ENCODE peak calls at places on chromosomes 6 and 20, in six cellular contexts. P is upper lobe of left lung, H is A549, W is HepG2, X is GM12878, O is K562. L is an unnamed sample.
A peak's percentile ranks its signal among the peaks of the same experiment; 100 is the strongest.

GRCh38 chr20:41361757-41362747 is 4.6 kb downstream of the EMILIN3 start:
- ATAC-seq in P (no peak), H (no peak), W (no peak), X (no peak), O (peak; percentile 17), L (no peak)

GRCh38 chr20:34249291-34249690 is 8.1 kb downstream of the ASIP start:
- ATAC-seq in P (peak; percentile 55), H (no peak), W (no peak), X (peak; percentile 96), O (peak; percentile 74), L (no peak)

GRCh38 chr20:46901638-46902037 is 7.0 kb downstream of the EYA2 start:
- ATAC-seq in P (no peak), H (no peak), W (no peak), X (no peak), O (no peak), L (no peak)

GRCh38 chr6:163355471-163355991 is 59.0 kb upstream of the QKI start:
- ATAC-seq in P (peak; percentile 85), H (no peak), W (peak; percentile 52), X (no peak), O (peak; percentile 19), L (peak; percentile 71)

GRCh38 chr20:43973231-43973630 is 58.6 kb downstream of the TOX2 start:
- ATAC-seq in P (no peak), H (no peak), W (no peak), X (no peak), O (no peak), L (no peak)

GRCh38 chr20:53176133-53176532 is 204.0 kb downstream of the TSHZ2 start:
- ATAC-seq in P (no peak), H (no peak), W (no peak), X (no peak), O (no peak), L (no peak)

GRCh38 chr20:50447817-50448216 is 62.4 kb upstream of the PTPN1 start:
- ATAC-seq in P (no peak), H (no peak), W (no peak), X (no peak), O (no peak), L (no peak)

GRCh38 chr6:15305496-15305895 is 59.6 kb downstream of the JARID2 start:
- ATAC-seq in P (no peak), H (no peak), W (no peak), X (peak; percentile 67), O (no peak), L (no peak)

GRCh38 chr6:3392930-3393575 is 63.8 kb downstream of the SLC22A23 start:
- ATAC-seq in P (no peak), H (no peak), W (no peak), X (no peak), O (peak; percentile 90), L (no peak)

GRCh38 chr6:38524436-38525145 is 115.1 kb downstream of the BTBD9 start:
- ATAC-seq in P (no peak), H (no peak), W (no peak), X (peak; percentile 22), O (no peak), L (no peak)

GRCh38 chr6:1139155-1139890 is 172.6 kb upstream of the FOXQ1 start:
- ATAC-seq in P (no peak), H (no peak), W (no peak), X (no peak), O (no peak), L (no peak)

GRCh38 chr6:1137849-1138248 is 174.0 kb upstream of the FOXQ1 start:
- ATAC-seq in P (no peak), H (no peak), W (no peak), X (no peak), O (no peak), L (no peak)

GRCh38 chr6:1136856-1137255 is 175.0 kb upstream of the FOXQ1 start:
- ATAC-seq in P (no peak), H (no peak), W (no peak), X (no peak), O (no peak), L (no peak)

GRCh38 chr6:1135726-1136414 is 176.0 kb upstream of the FOXQ1 start:
- ATAC-seq in P (no peak), H (no peak), W (no peak), X (no peak), O (no peak), L (peak; percentile 29)

GRCh38 chr6:1136415-1136774 is 175.5 kb upstream of the FOXQ1 start:
- ATAC-seq in P (peak; percentile 47), H (no peak), W (no peak), X (no peak), O (no peak), L (peak; percentile 85)
- TF ChIP-seq EP300 in P (no peak), H (no peak), W (no peak), X (no peak), O (no peak), L (no peak)

DNA sequence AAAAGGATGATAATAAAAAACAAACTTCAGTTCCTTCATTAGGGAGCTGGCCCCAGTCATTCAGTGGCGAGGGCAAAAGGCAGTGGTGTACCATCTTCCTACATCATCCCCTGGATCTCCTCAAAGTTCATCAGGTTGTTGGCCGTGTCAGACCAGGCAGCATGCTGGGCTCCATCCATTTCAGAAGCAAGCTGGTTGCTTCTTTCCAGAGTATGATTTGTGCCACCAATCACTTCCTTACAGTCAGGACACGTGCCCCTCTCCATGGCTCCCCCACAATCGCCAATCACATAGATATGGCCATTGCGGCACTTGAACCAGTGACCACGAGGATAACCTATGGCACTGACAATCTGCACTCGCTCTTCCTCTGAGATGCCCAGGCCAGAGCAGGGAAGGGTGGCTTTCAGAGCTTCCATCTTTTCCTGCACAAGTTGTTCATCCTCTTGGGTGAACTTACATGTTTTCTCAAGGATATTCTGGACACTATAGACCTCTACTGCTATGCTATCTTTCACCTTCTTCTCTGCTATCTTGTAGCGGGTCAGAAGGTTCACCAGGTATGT is 28.0 kb downstream of the DDX27 start:
- ATAC-seq in P (no peak), H (no peak), W (no peak), X (no peak), O (no peak), L (no peak)
- H3K27ac ChIP-seq in P (no peak overlapping the region), H (no peak overlapping the region), W (no peak overlapping the region), X (no peak overlapping the region), O (no peak overlapping the region), L (peak overlapping the region; percentile 44)

GRCh38 chr6:69233195-69233524 is 563.6 kb downstream of the LMBRD1 start:
- ATAC-seq in P (no peak), H (no peak), W (peak; percentile 61), X (no peak), O (peak; percentile 21), L (no peak)
- H3K4me3 ChIP-seq in P (no peak overlapping the region), H (no peak overlapping the region), W (no peak overlapping the region), X (no peak overlapping the region), O (no peak overlapping the region), L (no peak overlapping the region)

DNA sequence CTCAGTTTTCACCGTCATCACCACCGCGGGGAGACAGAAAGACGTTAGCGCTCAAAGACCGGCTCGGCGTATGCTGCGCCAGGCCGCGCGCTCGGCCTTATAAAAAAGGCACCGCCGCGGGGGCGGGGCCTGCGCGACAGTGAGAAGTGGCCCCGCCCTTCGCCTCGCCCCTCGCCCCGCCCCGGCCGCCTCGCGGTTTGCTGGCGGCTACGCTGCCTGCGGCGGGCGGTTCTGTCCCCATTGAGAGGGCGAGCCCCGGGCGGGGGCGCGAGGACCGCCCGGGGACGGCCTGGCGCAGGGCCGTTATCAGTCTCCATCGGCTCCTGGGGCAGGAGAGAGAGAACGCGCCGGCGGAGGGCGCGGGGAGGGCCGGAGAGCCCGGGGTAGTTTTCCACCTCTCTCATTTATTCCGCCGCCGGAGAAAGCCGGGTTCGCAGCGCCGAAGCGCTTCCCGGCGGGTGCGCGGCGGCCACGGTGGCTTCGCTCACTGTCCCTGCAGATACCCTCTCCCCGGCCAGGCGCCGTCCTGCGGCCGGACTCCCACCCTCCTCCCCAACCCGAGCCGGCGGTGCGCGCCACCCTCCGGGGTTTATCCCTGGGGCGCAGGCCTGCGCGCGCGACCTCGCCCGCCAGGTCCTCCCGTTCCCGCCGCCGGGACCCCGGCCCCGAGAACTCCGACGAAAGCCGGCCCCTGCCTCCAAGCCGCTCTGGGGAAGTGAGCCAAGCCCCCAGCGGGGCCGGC is 122.5 kb upstream of the SLC2A12 start:
- ATAC-seq in P (peak; percentile 93), H (peak; percentile 82), W (peak; percentile 93), X (peak; percentile 96), O (peak; percentile 96), L (peak; percentile 88)
- TF ChIP-seq EP300 in P (peak; percentile 58), H (no peak), W (no peak), X (no peak), O (peak; percentile 54), L (no peak)

GRCh38 chr20:10646006-10646405 is 27.8 kb downstream of the JAG1 start:
- ATAC-seq in P (no peak), H (no peak), W (no peak), X (no peak), O (no peak), L (no peak)

GRCh38 chr20:10647909-10648308 is 25.9 kb downstream of the JAG1 start:
- ATAC-seq in P (no peak), H (no peak), W (no peak), X (no peak), O (no peak), L (no peak)

GRCh38 chr20:10648651-10649050 is 25.1 kb downstream of the JAG1 start:
- ATAC-seq in P (no peak), H (no peak), W (no peak), X (peak; percentile 18), O (no peak), L (no peak)

GRCh38 chr20:10646886-10647420 is 26.8 kb downstream of the JAG1 start:
- ATAC-seq in P (no peak), H (no peak), W (no peak), X (no peak), O (no peak), L (no peak)

GRCh38 chr20:10647471-10647870 is 26.3 kb downstream of the JAG1 start:
- ATAC-seq in P (no peak), H (peak; percentile 49), W (peak; percentile 72), X (peak; percentile 62), O (peak; percentile 86), L (peak; percentile 32)
- H3K27ac ChIP-seq in P (no peak overlapping the region), H (peak overlapping the region; percentile 6), W (no peak overlapping the region), X (no peak overlapping the region), O (no peak overlapping the region), L (no peak overlapping the region)